ENCODE peak calls at places on chromosomes 1 and 21, in four cellular contexts. One of them, this sample, is unnamed.

GRCh38 chr1:89901957-89902669 is 81.3 kb downstream of the LRRC8D start:
- DNase-seq in left lung: no peak
- DNase-seq in prostate gland: no peak
- DNase-seq in esophagus squamous epithelium: no peak
- DNase-seq in this sample: no peak

GRCh38 chr1:97308131-97308530 is 586.5 kb downstream of the PTBP2 start:
- DNase-seq in left lung: no peak
- DNase-seq in esophagus squamous epithelium: no peak
- DNase-seq in prostate gland: no peak
- DNase-seq in this sample: no peak

GRCh38 chr1:207463571-207463970 is 9.4 kb downstream of the CR2 start:
- DNase-seq in prostate gland: no peak
- DNase-seq in left lung: no peak
- DNase-seq in esophagus squamous epithelium: no peak
- DNase-seq in this sample: no peak

GRCh38 chr1:33298623-33299277 is 22.1 kb downstream of the A3GALT2 start:
- DNase-seq in prostate gland: peak; percentile 46
- DNase-seq in left lung: peak; percentile 91
- DNase-seq in esophagus squamous epithelium: no peak
- DNase-seq in this sample: peak; percentile 78

GRCh38 chr1:39508857-39509305 is 17.4 kb downstream of the BMP8A start:
- DNase-seq in esophagus squamous epithelium: no peak
- DNase-seq in left lung: no peak
- DNase-seq in prostate gland: no peak
- DNase-seq in this sample: no peak

GRCh38 chr1:76059461-76059860 is 15.1 kb upstream of the ST6GALNAC3 start:
- DNase-seq in esophagus squamous epithelium: no peak
- DNase-seq in left lung: no peak
- DNase-seq in prostate gland: no peak
- DNase-seq in this sample: no peak

GRCh38 chr1:2786329-2787162 is 14.9 kb downstream of the TTC34 start:
- DNase-seq in left lung: peak; percentile 90
- DNase-seq in esophagus squamous epithelium: no peak
- DNase-seq in prostate gland: no peak
- DNase-seq in this sample: peak; percentile 57

GRCh38 chr1:36251794-36252481 is 27.7 kb downstream of the THRAP3 start:
- DNase-seq in left lung: no peak
- DNase-seq in prostate gland: no peak
- DNase-seq in esophagus squamous epithelium: no peak
- DNase-seq in this sample: no peak

GRCh38 chr1:174052621-174053020 is 30.5 kb upstream of the RC3H1 start:
- DNase-seq in left lung: no peak
- DNase-seq in esophagus squamous epithelium: no peak
- DNase-seq in prostate gland: no peak
- DNase-seq in this sample: no peak

GRCh38 chr21:17930102-17930501 is 110.9 kb upstream of the C21orf91 start:
- DNase-seq in left lung: no peak
- DNase-seq in prostate gland: no peak
- DNase-seq in esophagus squamous epithelium: no peak
- DNase-seq in this sample: no peak

GRCh38 chr1:172203135-172203823 is 217.2 kb upstream of the C1orf105 start:
- DNase-seq in esophagus squamous epithelium: no peak
- DNase-seq in left lung: no peak
- DNase-seq in prostate gland: no peak
- DNase-seq in this sample: no peak

GRCh38 chr1:27671964-27672749 is at the start of gene IFI6:
- DNase-seq in prostate gland: peak; percentile 87
- DNase-seq in esophagus squamous epithelium: no peak
- DNase-seq in left lung: peak; percentile 86
- DNase-seq in this sample: peak; percentile 87

GRCh38 chr1:35807614-35808375 is at the start of gene AGO4:
- DNase-seq in prostate gland: peak; percentile 47
- DNase-seq in left lung: peak; percentile 93
- DNase-seq in esophagus squamous epithelium: no peak
- DNase-seq in this sample: peak; percentile 58

GRCh38 chr1:29984107-29984506 is 739.3 kb downstream of the MATN1 start:
- DNase-seq in prostate gland: no peak
- DNase-seq in esophagus squamous epithelium: no peak
- DNase-seq in left lung: no peak
- DNase-seq in this sample: no peak

GRCh38 chr1:160363010-160363409 is 3.9 kb upstream of the NHLH1 start:
- DNase-seq in left lung: no peak
- DNase-seq in esophagus squamous epithelium: no peak
- DNase-seq in prostate gland: no peak
- DNase-seq in this sample: no peak

GRCh38 chr1:223834660-223835263 is 11.0 kb downstream of the TP53BP2 start:
- DNase-seq in esophagus squamous epithelium: no peak
- DNase-seq in prostate gland: no peak
- DNase-seq in left lung: no peak
- DNase-seq in this sample: no peak

GRCh38 chr21:21010228-21010627 is 12.0 kb downstream of the NCAM2 start:
- DNase-seq in left lung: no peak
- DNase-seq in prostate gland: no peak
- DNase-seq in esophagus squamous epithelium: no peak
- DNase-seq in this sample: no peak

GRCh38 chr1:244802556-244803239 is 32.8 kb upstream of the COX20 start:
- DNase-seq in left lung: no peak
- DNase-seq in esophagus squamous epithelium: no peak
- DNase-seq in prostate gland: no peak
- DNase-seq in this sample: no peak
- H3K27ac ChIP-seq in left lung: no peak overlapping the region
- H3K27ac ChIP-seq in esophagus squamous epithelium: no peak overlapping the region
- H3K27ac ChIP-seq in prostate gland: no peak overlapping the region
- H3K27ac ChIP-seq in this sample: no peak overlapping the region

DNA sequence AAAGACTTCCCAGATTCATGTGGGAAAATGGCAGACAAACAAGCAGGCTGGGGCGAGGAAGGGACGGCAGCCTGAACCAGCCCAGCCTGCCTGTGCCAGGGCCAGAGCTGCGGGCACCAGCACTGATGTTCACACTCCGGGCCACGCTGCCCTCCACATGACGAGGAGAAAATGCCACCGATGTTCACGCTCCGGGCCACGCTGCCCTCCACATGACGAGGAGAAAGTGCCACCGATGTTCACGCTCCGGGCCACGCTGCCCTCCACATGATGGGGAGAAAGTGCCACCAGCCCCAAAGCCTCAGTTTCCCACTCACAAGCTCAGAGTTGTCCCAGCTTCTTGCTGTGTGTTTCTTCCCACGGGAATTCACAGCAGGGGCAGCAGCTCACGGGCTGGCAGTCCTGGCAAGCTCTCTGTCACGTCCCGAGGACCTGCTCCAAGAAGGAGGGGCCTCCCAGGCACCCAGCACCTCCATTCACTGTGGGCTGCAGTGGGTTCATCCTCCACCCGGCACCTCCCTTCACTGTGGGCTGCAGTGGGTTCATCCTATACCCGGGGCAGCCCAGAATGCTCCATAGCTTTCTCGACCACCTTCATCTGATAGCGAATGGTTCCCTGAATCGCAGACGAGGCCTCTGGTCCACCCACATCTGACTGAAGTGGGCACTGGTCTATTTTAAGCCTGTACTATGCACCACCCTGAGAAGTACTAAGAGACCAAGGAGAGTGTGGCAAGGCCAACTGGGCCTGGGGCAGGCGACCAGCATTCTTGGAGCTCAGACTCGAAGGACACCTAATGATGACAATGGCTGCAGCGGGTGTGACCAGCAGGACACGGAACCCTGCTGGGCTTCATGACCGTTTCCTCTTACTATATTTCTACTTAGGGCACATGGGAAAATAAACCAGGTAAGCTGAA is 108.8 kb downstream of the NPHP4 start:
- DNase-seq in left lung: peak; percentile 51
- DNase-seq in prostate gland: no peak
- DNase-seq in esophagus squamous epithelium: no peak
- DNase-seq in this sample: no peak
- H3K4me1 ChIP-seq in left lung: no peaks in the 10 kb centered on the region
- H3K4me1 ChIP-seq in prostate gland: no peaks in the 10 kb centered on the region
- H3K4me1 ChIP-seq in esophagus squamous epithelium: no peaks in the 10 kb centered on the region
- H3K4me1 ChIP-seq in this sample: no peaks in the 10 kb centered on the region

DNA sequence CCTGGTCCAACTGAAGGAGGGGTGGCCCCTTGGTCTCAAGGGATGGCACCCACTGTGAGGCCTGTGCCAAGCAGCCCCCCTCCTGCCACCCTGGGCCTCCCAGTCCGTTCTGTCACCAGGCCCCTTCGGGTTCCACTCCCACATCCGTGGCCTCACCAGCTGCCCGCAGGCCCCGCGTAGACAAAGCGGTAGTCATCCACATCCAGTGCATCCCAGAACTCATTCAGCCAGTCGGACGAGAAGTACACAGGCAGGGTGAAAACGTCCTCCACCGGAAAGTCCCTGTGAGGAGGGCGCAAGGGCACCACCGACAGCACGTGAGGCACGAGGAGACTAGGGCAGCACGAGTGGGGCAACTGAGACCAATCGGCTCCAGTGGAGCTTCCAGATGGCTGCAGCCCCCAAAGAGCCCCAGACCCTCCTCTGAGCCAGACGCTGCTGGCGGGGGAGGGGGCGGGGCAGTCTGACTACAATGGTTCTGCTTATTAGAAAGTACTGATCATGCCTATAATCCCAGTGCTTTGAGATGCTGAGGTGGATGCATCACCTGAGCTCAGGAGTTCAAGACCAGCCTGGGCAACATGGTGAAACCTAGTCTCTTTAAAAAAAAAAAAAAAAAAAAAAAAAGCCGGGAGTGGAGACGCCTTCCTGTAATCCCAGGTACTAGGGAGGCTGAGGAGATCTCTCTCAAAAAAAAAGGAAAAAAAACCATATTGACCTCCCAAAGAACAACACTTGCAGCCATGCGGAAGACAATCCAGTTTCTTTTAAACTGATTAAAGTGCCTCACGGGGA is 1.2 kb downstream of the JMJD4 start:
- DNase-seq in esophagus squamous epithelium: no peak
- DNase-seq in prostate gland: no peak
- DNase-seq in left lung: no peak
- DNase-seq in this sample: no peak
- H3K27ac ChIP-seq in esophagus squamous epithelium: peak overlapping the region; percentile 92
- H3K27ac ChIP-seq in prostate gland: peak overlapping the region; percentile 89
- H3K27ac ChIP-seq in left lung: peak overlapping the region; percentile 76
- H3K27ac ChIP-seq in this sample: no peak overlapping the region

GRCh38 chr1:19420606-19421005 is 64.7 kb downstream of the CAPZB start:
- DNase-seq in esophagus squamous epithelium: no peak
- DNase-seq in prostate gland: no peak
- DNase-seq in left lung: no peak
- DNase-seq in this sample: no peak

GRCh38 chr1:19424651-19425570 is 60.4 kb downstream of the CAPZB start:
- DNase-seq in esophagus squamous epithelium: no peak
- DNase-seq in left lung: no peak
- DNase-seq in prostate gland: peak; percentile 55
- DNase-seq in this sample: no peak

GRCh38 chr1:19425643-19426245 is 59.6 kb downstream of the CAPZB start:
- DNase-seq in esophagus squamous epithelium: no peak
- DNase-seq in prostate gland: no peak
- DNase-seq in left lung: no peak
- DNase-seq in this sample: no peak

GRCh38 chr1:19421365-19421764 is 64.0 kb downstream of the CAPZB start:
- DNase-seq in esophagus squamous epithelium: no peak
- DNase-seq in prostate gland: no peak
- DNase-seq in left lung: no peak
- DNase-seq in this sample: no peak

DNA sequence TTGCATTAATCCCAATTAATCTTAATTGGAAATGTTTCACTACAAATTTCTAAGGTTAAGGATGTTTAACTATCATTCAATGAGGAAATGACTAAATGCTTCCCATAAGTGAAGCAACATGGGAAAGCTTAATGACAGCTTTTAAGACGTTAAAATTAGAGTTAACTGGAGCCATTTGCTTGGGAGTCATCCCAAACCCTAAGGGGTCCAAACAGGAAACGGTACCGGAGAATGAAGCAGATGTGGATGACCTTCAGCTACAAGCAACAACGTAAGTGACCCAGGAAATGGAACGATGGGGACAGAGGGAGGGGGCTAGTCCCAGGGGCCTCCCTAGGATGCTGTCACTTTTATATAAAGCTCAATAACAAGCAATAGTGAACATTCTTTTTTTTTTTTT is 62.2 kb downstream of the CAPZB start:
- DNase-seq in prostate gland: no peak
- DNase-seq in left lung: no peak
- DNase-seq in esophagus squamous epithelium: no peak
- DNase-seq in this sample: no peak
- H3K4me1 ChIP-seq in prostate gland: peaks cover 31% of the 10 kb centered on the region
- H3K4me1 ChIP-seq in left lung: peaks cover 78% of the 10 kb centered on the region
- H3K4me1 ChIP-seq in esophagus squamous epithelium: peaks cover 71% of the 10 kb centered on the region
- H3K4me1 ChIP-seq in this sample: peaks cover 100% of the 10 kb centered on the region

GRCh38 chr1:21673277-21673780 is 4.2 kb upstream of the RAP1GAP start:
- DNase-seq in left lung: no peak
- DNase-seq in prostate gland: peak; percentile 49
- DNase-seq in esophagus squamous epithelium: no peak
- DNase-seq in this sample: peak; percentile 82
- H3K27ac ChIP-seq in left lung: peak overlapping the region; percentile 48
- H3K27ac ChIP-seq in prostate gland: peak overlapping the region; percentile 47
- H3K27ac ChIP-seq in esophagus squamous epithelium: peak overlapping the region; percentile 21
- H3K27ac ChIP-seq in this sample: peak overlapping the region; percentile 60

DNA sequence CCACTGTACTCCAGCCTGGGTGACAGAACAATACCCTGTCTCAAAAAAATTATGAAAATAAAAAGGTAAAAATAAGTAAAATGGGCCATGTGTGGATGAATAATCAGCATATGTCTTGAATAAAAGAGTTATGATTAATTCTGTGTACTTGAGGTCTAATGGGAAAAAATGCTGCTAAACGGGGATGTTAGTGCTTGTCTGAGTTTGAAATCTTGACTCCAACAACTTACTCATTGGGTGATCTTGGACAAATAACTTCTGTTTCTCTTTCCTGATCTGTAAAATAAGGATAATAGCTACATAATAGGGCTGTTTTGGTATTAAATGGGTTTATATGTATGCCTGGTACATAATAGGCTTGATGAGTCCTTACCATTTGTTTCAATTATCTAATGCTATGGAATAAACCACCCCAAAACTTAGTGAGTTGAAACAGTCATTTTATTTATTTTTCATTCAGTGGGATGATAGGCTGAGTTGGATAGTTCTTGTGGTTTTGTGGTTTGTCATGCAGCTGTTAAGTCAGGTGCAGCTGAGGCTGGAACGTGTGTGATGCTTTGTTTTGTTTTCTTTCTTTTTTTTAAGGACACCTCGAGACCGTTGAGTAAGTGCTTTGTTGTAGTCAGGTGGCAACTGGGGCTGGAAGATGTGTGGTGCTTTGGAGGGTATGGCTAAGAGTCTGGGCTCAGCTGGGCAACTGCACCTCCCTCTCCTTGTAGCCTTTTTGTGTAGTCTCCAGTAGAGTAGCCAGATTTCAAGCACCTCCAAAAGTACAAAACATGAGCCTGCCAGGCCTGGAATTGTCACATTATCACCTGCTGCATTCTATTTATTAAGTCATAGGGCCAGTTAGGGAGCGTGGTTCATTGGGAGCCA is 4.9 kb downstream of the MDM4 start:
- DNase-seq in left lung: no peak
- DNase-seq in prostate gland: no peak
- DNase-seq in esophagus squamous epithelium: no peak
- DNase-seq in this sample: no peak
- H3K4me1 ChIP-seq in left lung: peaks cover 62% of the 10 kb centered on the region
- H3K4me1 ChIP-seq in prostate gland: peaks cover 8% of the 10 kb centered on the region
- H3K4me1 ChIP-seq in esophagus squamous epithelium: peaks cover 31% of the 10 kb centered on the region
- H3K4me1 ChIP-seq in this sample: peaks cover 30% of the 10 kb centered on the region

GRCh38 chr1:204345425-204345824 is 14.3 kb downstream of the PLEKHA6 start:
- DNase-seq in left lung: no peak
- DNase-seq in esophagus squamous epithelium: no peak
- DNase-seq in prostate gland: no peak
- DNase-seq in this sample: no peak
- H3K27ac ChIP-seq in left lung: no peak overlapping the region
- H3K27ac ChIP-seq in esophagus squamous epithelium: no peak overlapping the region
- H3K27ac ChIP-seq in prostate gland: no peak overlapping the region
- H3K27ac ChIP-seq in this sample: no peak overlapping the region